ENCODE peak calls at places on chromosomes 7 and 10, in four cellular contexts. One of them, this sample, is unnamed.

GRCh38 chr10:21926358-21926890 is 77.1 kb downstream of the DNAJC1 start:
- DNase-seq in left lobe of liver: no peak
- DNase-seq in GM12892: no peak
- DNase-seq in aorta: no peak
- DNase-seq in this sample: no peak

GRCh38 chr10:46520381-46520780 is 36.1 kb downstream of the GPRIN2 start:
- DNase-seq in GM12892: no peak
- DNase-seq in aorta: peak
- DNase-seq in left lobe of liver: peak
- DNase-seq in this sample: no peak

GRCh38 chr7:52842192-52842900 is 193.1 kb upstream of the POM121L12 start:
- DNase-seq in left lobe of liver: no peak
- DNase-seq in GM12892: no peak
- DNase-seq in aorta: no peak
- DNase-seq in this sample: peak

GRCh38 chr7:151800391-151800790 is 76.5 kb downstream of the PRKAG2 start:
- DNase-seq in left lobe of liver: no peak
- DNase-seq in aorta: no peak
- DNase-seq in GM12892: no peak
- DNase-seq in this sample: no peak

GRCh38 chr7:3176112-3176836 is 124.8 kb upstream of the SDK1 start:
- DNase-seq in GM12892: no peak
- DNase-seq in aorta: no peak
- DNase-seq in left lobe of liver: no peak
- DNase-seq in this sample: peak

GRCh38 chr7:1458676-1459511 is at the start of gene MICALL2:
- DNase-seq in aorta: peak
- DNase-seq in left lobe of liver: peak
- DNase-seq in GM12892: no peak
- DNase-seq in this sample: peak

GRCh38 chr10:96339956-96340904 is 18.6 kb downstream of the OPALIN start:
- DNase-seq in aorta: peak
- DNase-seq in left lobe of liver: no peak
- DNase-seq in GM12892: no peak
- DNase-seq in this sample: peak

GRCh38 chr7:118583651-118584050 is 359.1 kb downstream of the ANKRD7 start:
- DNase-seq in aorta: no peak
- DNase-seq in GM12892: no peak
- DNase-seq in left lobe of liver: no peak
- DNase-seq in this sample: no peak

GRCh38 chr10:116113721-116114501 is 159.1 kb downstream of the GFRA1 start:
- DNase-seq in aorta: no peak
- DNase-seq in left lobe of liver: peak
- DNase-seq in GM12892: no peak
- DNase-seq in this sample: no peak

GRCh38 chr10:11401314-11402222 is 209.9 kb downstream of the USP6NL start:
- DNase-seq in GM12892: no peak
- DNase-seq in left lobe of liver: no peak
- DNase-seq in aorta: no peak
- DNase-seq in this sample: no peak

GRCh38 chr7:125057974-125058373 is 128.3 kb upstream of the POT1 start:
- DNase-seq in aorta: no peak
- DNase-seq in left lobe of liver: no peak
- DNase-seq in GM12892: no peak
- DNase-seq in this sample: no peak

GRCh38 chr7:18201349-18201748 is 173.7 kb upstream of the PRPS1L1 start:
- DNase-seq in left lobe of liver: no peak
- DNase-seq in GM12892: no peak
- DNase-seq in aorta: no peak
- DNase-seq in this sample: no peak

GRCh38 chr7:23474098-23474828 is 4.0 kb upstream of the IGF2BP3 start:
- DNase-seq in aorta: peak
- DNase-seq in GM12892: peak
- DNase-seq in left lobe of liver: peak
- DNase-seq in this sample: peak

GRCh38 chr7:14507617-14508016 is 394.9 kb downstream of the DGKB start:
- DNase-seq in aorta: no peak
- DNase-seq in left lobe of liver: peak
- DNase-seq in GM12892: no peak
- DNase-seq in this sample: no peak

GRCh38 chr7:155992538-155992937 is 180.3 kb upstream of the SHH start:
- DNase-seq in GM12892: no peak
- DNase-seq in aorta: no peak
- DNase-seq in left lobe of liver: no peak
- DNase-seq in this sample: no peak

GRCh38 chr10:131536676-131537075 is 225.2 kb upstream of the TCERG1L start:
- DNase-seq in GM12892: no peak
- DNase-seq in left lobe of liver: no peak
- DNase-seq in aorta: no peak
- DNase-seq in this sample: no peak

GRCh38 chr7:132075573-132075972 is 500.7 kb downstream of the PLXNA4 start:
- DNase-seq in aorta: no peak
- DNase-seq in GM12892: no peak
- DNase-seq in left lobe of liver: no peak
- DNase-seq in this sample: peak

GRCh38 chr7:38169862-38170261 is 8.2 kb upstream of the STARD3NL start:
- DNase-seq in aorta: peak
- DNase-seq in left lobe of liver: no peak
- DNase-seq in GM12892: no peak
- DNase-seq in this sample: peak